ENCODE peak calls at places on chromosome 15, in six cellular contexts. One of them, this sample, is unnamed.
A peak's percentile ranks its signal among the peaks of the same experiment; 100 is the strongest.

GRCh38 chr15:41862515-41863116 is 24.0 kb downstream of the PLA2G4B start:
- DNase-seq in activated T-cell treated with anti-CD3 and anti-CD28 coated beads for 24 hours: no peak
- DNase-seq in BE2C: no peak
- DNase-seq in iPS DF 19.7: peak; percentile 30
- DNase-seq in ovary: no peak
- DNase-seq in NAMALWA: no peak
- DNase-seq in this sample: peak; percentile 5

GRCh38 chr15:99426431-99427105 is 139.2 kb upstream of the MEF2A start:
- DNase-seq in activated T-cell treated with anti-CD3 and anti-CD28 coated beads for 24 hours: no peak
- DNase-seq in BE2C: no peak
- DNase-seq in iPS DF 19.7: no peak
- DNase-seq in ovary: peak; percentile 27
- DNase-seq in NAMALWA: no peak
- DNase-seq in this sample: no peak

GRCh38 chr15:39778031-39778430 is 4.6 kb downstream of the FSIP1 start:
- DNase-seq in activated T-cell treated with anti-CD3 and anti-CD28 coated beads for 24 hours: no peak
- DNase-seq in BE2C: no peak
- DNase-seq in iPS DF 19.7: no peak
- DNase-seq in ovary: no peak
- DNase-seq in NAMALWA: no peak
- DNase-seq in this sample: no peak

GRCh38 chr15:74202461-74203401 is at the start of gene STRA6:
- DNase-seq in activated T-cell treated with anti-CD3 and anti-CD28 coated beads for 24 hours: no peak
- DNase-seq in BE2C: peak; percentile 96
- DNase-seq in iPS DF 19.7: peak; percentile 85
- DNase-seq in ovary: peak; percentile 51
- DNase-seq in NAMALWA: no peak
- DNase-seq in this sample: peak; percentile 86

GRCh38 chr15:73483053-73483452 is 40.1 kb downstream of the REC114 start:
- DNase-seq in activated T-cell treated with anti-CD3 and anti-CD28 coated beads for 24 hours: no peak
- DNase-seq in BE2C: no peak
- DNase-seq in iPS DF 19.7: no peak
- DNase-seq in ovary: no peak
- DNase-seq in NAMALWA: no peak
- DNase-seq in this sample: no peak

GRCh38 chr15:55457401-55458022 is 49.2 kb downstream of the PIERCE2 start:
- DNase-seq in activated T-cell treated with anti-CD3 and anti-CD28 coated beads for 24 hours: no peak
- DNase-seq in BE2C: no peak
- DNase-seq in iPS DF 19.7: no peak
- DNase-seq in ovary: no peak
- DNase-seq in NAMALWA: no peak
- DNase-seq in this sample: no peak

GRCh38 chr15:49831206-49831965 is 210.5 kb downstream of the DTWD1 start:
- DNase-seq in activated T-cell treated with anti-CD3 and anti-CD28 coated beads for 24 hours: no peak
- DNase-seq in BE2C: no peak
- DNase-seq in iPS DF 19.7: no peak
- DNase-seq in ovary: no peak
- DNase-seq in NAMALWA: no peak
- DNase-seq in this sample: no peak

GRCh38 chr15:70140543-70141375 is 43.0 kb upstream of the TLE3 start:
- DNase-seq in activated T-cell treated with anti-CD3 and anti-CD28 coated beads for 24 hours: no peak
- DNase-seq in BE2C: no peak
- DNase-seq in iPS DF 19.7: peak; percentile 52
- DNase-seq in ovary: peak; percentile 60
- DNase-seq in NAMALWA: peak; percentile 9
- DNase-seq in this sample: peak; percentile 64

GRCh38 chr15:67855842-67856241 is 16.0 kb upstream of the RNU6-1 start:
- DNase-seq in activated T-cell treated with anti-CD3 and anti-CD28 coated beads for 24 hours: no peak
- DNase-seq in BE2C: peak; percentile 65
- DNase-seq in iPS DF 19.7: no peak
- DNase-seq in ovary: no peak
- DNase-seq in NAMALWA: no peak
- DNase-seq in this sample: no peak

GRCh38 chr15:99251436-99251821 is at the start of gene LRRC28:
- DNase-seq in activated T-cell treated with anti-CD3 and anti-CD28 coated beads for 24 hours: no peak
- DNase-seq in BE2C: no peak
- DNase-seq in iPS DF 19.7: no peak
- DNase-seq in ovary: no peak
- DNase-seq in NAMALWA: no peak
- DNase-seq in this sample: no peak

GRCh38 chr15:40104865-40105516 is 3.7 kb downstream of the BMF start:
- DNase-seq in activated T-cell treated with anti-CD3 and anti-CD28 coated beads for 24 hours: peak; percentile 76
- DNase-seq in BE2C: peak; percentile 95
- DNase-seq in iPS DF 19.7: no peak
- DNase-seq in ovary: peak; percentile 96
- DNase-seq in NAMALWA: peak; percentile 76
- DNase-seq in this sample: peak; percentile 80

GRCh38 chr15:76101655-76102054 is 41.9 kb downstream of the TMEM266 start:
- DNase-seq in activated T-cell treated with anti-CD3 and anti-CD28 coated beads for 24 hours: no peak
- DNase-seq in BE2C: no peak
- DNase-seq in iPS DF 19.7: no peak
- DNase-seq in ovary: no peak
- DNase-seq in NAMALWA: no peak
- DNase-seq in this sample: no peak

GRCh38 chr15:45200799-45201556 is 13.2 kb upstream of the SHF start:
- DNase-seq in activated T-cell treated with anti-CD3 and anti-CD28 coated beads for 24 hours: peak; percentile 87
- DNase-seq in BE2C: peak; percentile 81
- DNase-seq in iPS DF 19.7: no peak
- DNase-seq in ovary: peak; percentile 86
- DNase-seq in NAMALWA: peak; percentile 76
- DNase-seq in this sample: peak; percentile 68

GRCh38 chr15:69478259-69478687 is 25.7 kb downstream of the RPLP1 start:
- DNase-seq in activated T-cell treated with anti-CD3 and anti-CD28 coated beads for 24 hours: no peak
- DNase-seq in BE2C: peak; percentile 85
- DNase-seq in iPS DF 19.7: peak; percentile 54
- DNase-seq in ovary: peak; percentile 69
- DNase-seq in NAMALWA: peak; percentile 61
- DNase-seq in this sample: peak; percentile 81

GRCh38 chr15:89556413-89557262 is 18.6 kb upstream of the TICRR start:
- DNase-seq in activated T-cell treated with anti-CD3 and anti-CD28 coated beads for 24 hours: peak; percentile 33
- DNase-seq in BE2C: peak; percentile 67
- DNase-seq in iPS DF 19.7: peak; percentile 56
- DNase-seq in ovary: no peak
- DNase-seq in NAMALWA: peak; percentile 72
- DNase-seq in this sample: peak; percentile 80

GRCh38 chr15:101316529-101316928 is 21.5 kb upstream of the SNRPA1 start:
- DNase-seq in activated T-cell treated with anti-CD3 and anti-CD28 coated beads for 24 hours: no peak
- DNase-seq in BE2C: no peak
- DNase-seq in iPS DF 19.7: no peak
- DNase-seq in ovary: no peak
- DNase-seq in NAMALWA: no peak
- DNase-seq in this sample: no peak

GRCh38 chr15:86863226-86863915 is 783.7 kb downstream of the AGBL1 start:
- DNase-seq in activated T-cell treated with anti-CD3 and anti-CD28 coated beads for 24 hours: no peak
- DNase-seq in BE2C: no peak
- DNase-seq in iPS DF 19.7: no peak
- DNase-seq in ovary: no peak
- DNase-seq in NAMALWA: no peak
- DNase-seq in this sample: peak; percentile 16

GRCh38 chr15:89177116-89177515 is 44.3 kb downstream of the RLBP1 start:
- DNase-seq in activated T-cell treated with anti-CD3 and anti-CD28 coated beads for 24 hours: no peak
- DNase-seq in BE2C: no peak
- DNase-seq in iPS DF 19.7: no peak
- DNase-seq in ovary: no peak
- DNase-seq in NAMALWA: no peak
- DNase-seq in this sample: no peak

GRCh38 chr15:40830884-40831283 is 2.4 kb upstream of the PPP1R14D start:
- DNase-seq in activated T-cell treated with anti-CD3 and anti-CD28 coated beads for 24 hours: no peak
- DNase-seq in BE2C: no peak
- DNase-seq in iPS DF 19.7: no peak
- DNase-seq in ovary: no peak
- DNase-seq in NAMALWA: no peak
- DNase-seq in this sample: no peak

GRCh38 chr15:92277776-92278175 is 115.9 kb upstream of the ST8SIA2 start:
- DNase-seq in activated T-cell treated with anti-CD3 and anti-CD28 coated beads for 24 hours: peak; percentile 23
- DNase-seq in BE2C: peak; percentile 26
- DNase-seq in iPS DF 19.7: no peak
- DNase-seq in ovary: no peak
- DNase-seq in NAMALWA: peak; percentile 39
- DNase-seq in this sample: no peak

GRCh38 chr15:84905016-84905916 is 20.8 kb downstream of the SLC28A1 start:
- DNase-seq in activated T-cell treated with anti-CD3 and anti-CD28 coated beads for 24 hours: no peak
- DNase-seq in BE2C: no peak
- DNase-seq in iPS DF 19.7: no peak
- DNase-seq in ovary: no peak
- DNase-seq in NAMALWA: no peak
- DNase-seq in this sample: no peak

GRCh38 chr15:56808160-56808559 is 74.9 kb upstream of the ZNF280D start:
- DNase-seq in activated T-cell treated with anti-CD3 and anti-CD28 coated beads for 24 hours: no peak
- DNase-seq in BE2C: no peak
- DNase-seq in iPS DF 19.7: no peak
- DNase-seq in ovary: no peak
- DNase-seq in NAMALWA: no peak
- DNase-seq in this sample: no peak

GRCh38 chr15:40293905-40294895 is 11.3 kb upstream of the ANKRD63 start:
- DNase-seq in activated T-cell treated with anti-CD3 and anti-CD28 coated beads for 24 hours: no peak
- DNase-seq in BE2C: no peak
- DNase-seq in iPS DF 19.7: no peak
- DNase-seq in ovary: no peak
- DNase-seq in NAMALWA: no peak
- DNase-seq in this sample: no peak

GRCh38 chr15:58522391-58522790 is 90.6 kb downstream of the LIPC start:
- DNase-seq in activated T-cell treated with anti-CD3 and anti-CD28 coated beads for 24 hours: no peak
- DNase-seq in BE2C: peak; percentile 60
- DNase-seq in iPS DF 19.7: no peak
- DNase-seq in ovary: no peak
- DNase-seq in NAMALWA: no peak
- DNase-seq in this sample: no peak

GRCh38 chr15:36356978-36357582 is 222.3 kb upstream of the CDIN1 start:
- DNase-seq in activated T-cell treated with anti-CD3 and anti-CD28 coated beads for 24 hours: no peak
- DNase-seq in BE2C: no peak
- DNase-seq in iPS DF 19.7: no peak
- DNase-seq in ovary: no peak
- DNase-seq in NAMALWA: no peak
- DNase-seq in this sample: no peak

GRCh38 chr15:68409736-68410370 is 22.1 kb downstream of the ITGA11 start:
- DNase-seq in activated T-cell treated with anti-CD3 and anti-CD28 coated beads for 24 hours: no peak
- DNase-seq in BE2C: no peak
- DNase-seq in iPS DF 19.7: no peak
- DNase-seq in ovary: peak; percentile 13
- DNase-seq in NAMALWA: no peak
- DNase-seq in this sample: no peak

This sample was measured in NT2/D1.